ENCODE peak calls at places on chromosomes 13 and 19, in seven cellular contexts. One of them, this sample, is unnamed.
A peak's percentile ranks its signal among the peaks of the same experiment; 100 is the strongest.

GRCh38 chr19:56834564-56835375 is 5.8 kb downstream of the PEG3 start:
- DNase-seq in right lobe of liver: no peak
- DNase-seq in activated T-helper 1 cell treated with anti-CD3 and anti-CD28 coated beads, Interleukin-12 subunit alpha, Interleukin-12 subunit beta, Interleukin-2, Interleukin-4 antibody, amounts not matched to agents 30 ng/mL and 10 ng/mL and 1 ng/mL, durations not matched to agents 14 hours and 24 hours and 36 hours: no peak
- DNase-seq in fibroblast of the aortic adventitia: no peak
- DNase-seq in HFF-Myc: no peak
- DNase-seq in activated naive CD4-positive, alpha-beta T cell: no peak
- DNase-seq in activated naive CD8-positive, alpha-beta T cell treated with anti-CD3 and anti-CD28 coated beads for 36 hours: no peak
- DNase-seq in this sample: no peak

GRCh38 chr19:35144259-35144599 is 1.2 kb downstream of the FXYD7 start:
- DNase-seq in HFF-Myc: no peak
- DNase-seq in right lobe of liver: no peak
- DNase-seq in activated naive CD4-positive, alpha-beta T cell: no peak
- DNase-seq in fibroblast of the aortic adventitia: no peak
- DNase-seq in activated T-helper 1 cell treated with anti-CD3 and anti-CD28 coated beads, Interleukin-12 subunit alpha, Interleukin-12 subunit beta, Interleukin-2, Interleukin-4 antibody, amounts not matched to agents 30 ng/mL and 10 ng/mL and 1 ng/mL, durations not matched to agents 14 hours and 24 hours and 36 hours: no peak
- DNase-seq in activated naive CD8-positive, alpha-beta T cell treated with anti-CD3 and anti-CD28 coated beads for 36 hours: no peak
- DNase-seq in this sample: no peak

GRCh38 chr13:60210510-60211065 is 46.9 kb upstream of the DIAPH3 start:
- DNase-seq in right lobe of liver: no peak
- DNase-seq in activated T-helper 1 cell treated with anti-CD3 and anti-CD28 coated beads, Interleukin-12 subunit alpha, Interleukin-12 subunit beta, Interleukin-2, Interleukin-4 antibody, amounts not matched to agents 30 ng/mL and 10 ng/mL and 1 ng/mL, durations not matched to agents 14 hours and 24 hours and 36 hours: no peak
- DNase-seq in HFF-Myc: no peak
- DNase-seq in activated naive CD4-positive, alpha-beta T cell: no peak
- DNase-seq in fibroblast of the aortic adventitia: no peak
- DNase-seq in activated naive CD8-positive, alpha-beta T cell treated with anti-CD3 and anti-CD28 coated beads for 36 hours: no peak
- DNase-seq in this sample: no peak

GRCh38 chr19:2166741-2167738 is 3.3 kb downstream of the DOT1L start:
- DNase-seq in fibroblast of the aortic adventitia: peak; percentile 85
- DNase-seq in HFF-Myc: no peak
- DNase-seq in right lobe of liver: peak; percentile 96
- DNase-seq in activated naive CD4-positive, alpha-beta T cell: no peak
- DNase-seq in activated naive CD8-positive, alpha-beta T cell treated with anti-CD3 and anti-CD28 coated beads for 36 hours: no peak
- DNase-seq in activated T-helper 1 cell treated with anti-CD3 and anti-CD28 coated beads, Interleukin-12 subunit alpha, Interleukin-12 subunit beta, Interleukin-2, Interleukin-4 antibody, amounts not matched to agents 30 ng/mL and 10 ng/mL and 1 ng/mL, durations not matched to agents 14 hours and 24 hours and 36 hours: no peak
- DNase-seq in this sample: no peak

GRCh38 chr13:101416181-101417042 is at the start of gene NALCN:
- DNase-seq in HFF-Myc: no peak
- DNase-seq in activated T-helper 1 cell treated with anti-CD3 and anti-CD28 coated beads, Interleukin-12 subunit alpha, Interleukin-12 subunit beta, Interleukin-2, Interleukin-4 antibody, amounts not matched to agents 30 ng/mL and 10 ng/mL and 1 ng/mL, durations not matched to agents 14 hours and 24 hours and 36 hours: no peak
- DNase-seq in right lobe of liver: peak; percentile 57
- DNase-seq in activated naive CD8-positive, alpha-beta T cell treated with anti-CD3 and anti-CD28 coated beads for 36 hours: no peak
- DNase-seq in fibroblast of the aortic adventitia: peak; percentile 13
- DNase-seq in activated naive CD4-positive, alpha-beta T cell: no peak
- DNase-seq in this sample: no peak

GRCh38 chr19:42216653-42217521 is 590 bp downstream of the DEDD2 start:
- DNase-seq in activated naive CD8-positive, alpha-beta T cell treated with anti-CD3 and anti-CD28 coated beads for 36 hours: peak; percentile 49
- DNase-seq in right lobe of liver: no peak
- DNase-seq in HFF-Myc: no peak
- DNase-seq in fibroblast of the aortic adventitia: peak; percentile 22
- DNase-seq in activated naive CD4-positive, alpha-beta T cell: peak; percentile 20
- DNase-seq in activated T-helper 1 cell treated with anti-CD3 and anti-CD28 coated beads, Interleukin-12 subunit alpha, Interleukin-12 subunit beta, Interleukin-2, Interleukin-4 antibody, amounts not matched to agents 30 ng/mL and 10 ng/mL and 1 ng/mL, durations not matched to agents 14 hours and 24 hours and 36 hours: no peak
- DNase-seq in this sample: peak; percentile 63

GRCh38 chr19:38030681-38031422 is 123.8 kb downstream of the SIPA1L3 start:
- DNase-seq in activated T-helper 1 cell treated with anti-CD3 and anti-CD28 coated beads, Interleukin-12 subunit alpha, Interleukin-12 subunit beta, Interleukin-2, Interleukin-4 antibody, amounts not matched to agents 30 ng/mL and 10 ng/mL and 1 ng/mL, durations not matched to agents 14 hours and 24 hours and 36 hours: no peak
- DNase-seq in activated naive CD8-positive, alpha-beta T cell treated with anti-CD3 and anti-CD28 coated beads for 36 hours: no peak
- DNase-seq in right lobe of liver: no peak
- DNase-seq in fibroblast of the aortic adventitia: no peak
- DNase-seq in HFF-Myc: no peak
- DNase-seq in activated naive CD4-positive, alpha-beta T cell: no peak
- DNase-seq in this sample: no peak

GRCh38 chr13:67168384-67168783 is 61.8 kb downstream of the PCDH9 start:
- DNase-seq in activated naive CD8-positive, alpha-beta T cell treated with anti-CD3 and anti-CD28 coated beads for 36 hours: no peak
- DNase-seq in HFF-Myc: no peak
- DNase-seq in activated naive CD4-positive, alpha-beta T cell: no peak
- DNase-seq in fibroblast of the aortic adventitia: no peak
- DNase-seq in activated T-helper 1 cell treated with anti-CD3 and anti-CD28 coated beads, Interleukin-12 subunit alpha, Interleukin-12 subunit beta, Interleukin-2, Interleukin-4 antibody, amounts not matched to agents 30 ng/mL and 10 ng/mL and 1 ng/mL, durations not matched to agents 14 hours and 24 hours and 36 hours: no peak
- DNase-seq in right lobe of liver: no peak
- DNase-seq in this sample: no peak

GRCh38 chr19:18153555-18154134 is 682 bp downstream of the PIK3R2 start:
- DNase-seq in right lobe of liver: no peak
- DNase-seq in activated naive CD8-positive, alpha-beta T cell treated with anti-CD3 and anti-CD28 coated beads for 36 hours: peak; percentile 47
- DNase-seq in activated naive CD4-positive, alpha-beta T cell: peak; percentile 38
- DNase-seq in activated T-helper 1 cell treated with anti-CD3 and anti-CD28 coated beads, Interleukin-12 subunit alpha, Interleukin-12 subunit beta, Interleukin-2, Interleukin-4 antibody, amounts not matched to agents 30 ng/mL and 10 ng/mL and 1 ng/mL, durations not matched to agents 14 hours and 24 hours and 36 hours: no peak
- DNase-seq in HFF-Myc: no peak
- DNase-seq in fibroblast of the aortic adventitia: no peak
- DNase-seq in this sample: peak; percentile 58

GRCh38 chr19:4889034-4889825 is 13.5 kb downstream of the ARRDC5 start:
- DNase-seq in right lobe of liver: no peak
- DNase-seq in HFF-Myc: no peak
- DNase-seq in activated naive CD8-positive, alpha-beta T cell treated with anti-CD3 and anti-CD28 coated beads for 36 hours: no peak
- DNase-seq in fibroblast of the aortic adventitia: peak; percentile 15
- DNase-seq in activated T-helper 1 cell treated with anti-CD3 and anti-CD28 coated beads, Interleukin-12 subunit alpha, Interleukin-12 subunit beta, Interleukin-2, Interleukin-4 antibody, amounts not matched to agents 30 ng/mL and 10 ng/mL and 1 ng/mL, durations not matched to agents 14 hours and 24 hours and 36 hours: no peak
- DNase-seq in activated naive CD4-positive, alpha-beta T cell: no peak
- DNase-seq in this sample: no peak

GRCh38 chr13:22915442-22916082 is 265.2 kb upstream of the SGCG start:
- DNase-seq in activated naive CD8-positive, alpha-beta T cell treated with anti-CD3 and anti-CD28 coated beads for 36 hours: no peak
- DNase-seq in activated T-helper 1 cell treated with anti-CD3 and anti-CD28 coated beads, Interleukin-12 subunit alpha, Interleukin-12 subunit beta, Interleukin-2, Interleukin-4 antibody, amounts not matched to agents 30 ng/mL and 10 ng/mL and 1 ng/mL, durations not matched to agents 14 hours and 24 hours and 36 hours: no peak
- DNase-seq in activated naive CD4-positive, alpha-beta T cell: no peak
- DNase-seq in right lobe of liver: no peak
- DNase-seq in fibroblast of the aortic adventitia: peak; percentile 19
- DNase-seq in HFF-Myc: no peak
- DNase-seq in this sample: peak; percentile 52

GRCh38 chr19:4186087-4186993 is 3.9 kb downstream of the ANKRD24 start:
- DNase-seq in activated T-helper 1 cell treated with anti-CD3 and anti-CD28 coated beads, Interleukin-12 subunit alpha, Interleukin-12 subunit beta, Interleukin-2, Interleukin-4 antibody, amounts not matched to agents 30 ng/mL and 10 ng/mL and 1 ng/mL, durations not matched to agents 14 hours and 24 hours and 36 hours: peak; percentile 65
- DNase-seq in activated naive CD4-positive, alpha-beta T cell: peak; percentile 60
- DNase-seq in right lobe of liver: peak; percentile 85
- DNase-seq in fibroblast of the aortic adventitia: peak; percentile 75
- DNase-seq in activated naive CD8-positive, alpha-beta T cell treated with anti-CD3 and anti-CD28 coated beads for 36 hours: peak; percentile 75
- DNase-seq in HFF-Myc: peak; percentile 39
- DNase-seq in this sample: peak; percentile 87

GRCh38 chr19:57566396-57567256 is 7.0 kb upstream of the ZNF550 start:
- DNase-seq in activated naive CD4-positive, alpha-beta T cell: no peak
- DNase-seq in right lobe of liver: no peak
- DNase-seq in fibroblast of the aortic adventitia: peak; percentile 38
- DNase-seq in HFF-Myc: no peak
- DNase-seq in activated T-helper 1 cell treated with anti-CD3 and anti-CD28 coated beads, Interleukin-12 subunit alpha, Interleukin-12 subunit beta, Interleukin-2, Interleukin-4 antibody, amounts not matched to agents 30 ng/mL and 10 ng/mL and 1 ng/mL, durations not matched to agents 14 hours and 24 hours and 36 hours: no peak
- DNase-seq in activated naive CD8-positive, alpha-beta T cell treated with anti-CD3 and anti-CD28 coated beads for 36 hours: peak; percentile 9
- DNase-seq in this sample: no peak

GRCh38 chr19:6429419-6430221 is 3.9 kb downstream of the SLC25A41 start:
- DNase-seq in activated naive CD8-positive, alpha-beta T cell treated with anti-CD3 and anti-CD28 coated beads for 36 hours: no peak
- DNase-seq in activated T-helper 1 cell treated with anti-CD3 and anti-CD28 coated beads, Interleukin-12 subunit alpha, Interleukin-12 subunit beta, Interleukin-2, Interleukin-4 antibody, amounts not matched to agents 30 ng/mL and 10 ng/mL and 1 ng/mL, durations not matched to agents 14 hours and 24 hours and 36 hours: no peak
- DNase-seq in activated naive CD4-positive, alpha-beta T cell: no peak
- DNase-seq in right lobe of liver: no peak
- DNase-seq in fibroblast of the aortic adventitia: no peak
- DNase-seq in HFF-Myc: no peak
- DNase-seq in this sample: no peak

GRCh38 chr19:12788682-12789097 is 2.6 kb upstream of the JUNB start:
- DNase-seq in fibroblast of the aortic adventitia: peak; percentile 75
- DNase-seq in activated naive CD8-positive, alpha-beta T cell treated with anti-CD3 and anti-CD28 coated beads for 36 hours: peak; percentile 52
- DNase-seq in activated naive CD4-positive, alpha-beta T cell: no peak
- DNase-seq in activated T-helper 1 cell treated with anti-CD3 and anti-CD28 coated beads, Interleukin-12 subunit alpha, Interleukin-12 subunit beta, Interleukin-2, Interleukin-4 antibody, amounts not matched to agents 30 ng/mL and 10 ng/mL and 1 ng/mL, durations not matched to agents 14 hours and 24 hours and 36 hours: peak; percentile 15
- DNase-seq in HFF-Myc: no peak
- DNase-seq in right lobe of liver: peak; percentile 88
- DNase-seq in this sample: peak; percentile 86

GRCh38 chr13:43797869-43798268 is 11.1 kb upstream of the ENOX1 start:
- DNase-seq in fibroblast of the aortic adventitia: peak; percentile 68
- DNase-seq in HFF-Myc: no peak
- DNase-seq in activated naive CD8-positive, alpha-beta T cell treated with anti-CD3 and anti-CD28 coated beads for 36 hours: no peak
- DNase-seq in activated naive CD4-positive, alpha-beta T cell: no peak
- DNase-seq in right lobe of liver: no peak
- DNase-seq in activated T-helper 1 cell treated with anti-CD3 and anti-CD28 coated beads, Interleukin-12 subunit alpha, Interleukin-12 subunit beta, Interleukin-2, Interleukin-4 antibody, amounts not matched to agents 30 ng/mL and 10 ng/mL and 1 ng/mL, durations not matched to agents 14 hours and 24 hours and 36 hours: no peak
- DNase-seq in this sample: no peak

GRCh38 chr19:10224337-10224736 is 6.8 kb downstream of the S1PR2 start:
- DNase-seq in HFF-Myc: no peak
- DNase-seq in fibroblast of the aortic adventitia: no peak
- DNase-seq in activated naive CD8-positive, alpha-beta T cell treated with anti-CD3 and anti-CD28 coated beads for 36 hours: no peak
- DNase-seq in activated T-helper 1 cell treated with anti-CD3 and anti-CD28 coated beads, Interleukin-12 subunit alpha, Interleukin-12 subunit beta, Interleukin-2, Interleukin-4 antibody, amounts not matched to agents 30 ng/mL and 10 ng/mL and 1 ng/mL, durations not matched to agents 14 hours and 24 hours and 36 hours: no peak
- DNase-seq in right lobe of liver: no peak
- DNase-seq in activated naive CD4-positive, alpha-beta T cell: no peak
- DNase-seq in this sample: no peak

GRCh38 chr13:21079761-21080730 is 18.7 kb upstream of the LATS2 start:
- DNase-seq in activated naive CD4-positive, alpha-beta T cell: no peak
- DNase-seq in right lobe of liver: no peak
- DNase-seq in HFF-Myc: no peak
- DNase-seq in fibroblast of the aortic adventitia: peak; percentile 93
- DNase-seq in activated naive CD8-positive, alpha-beta T cell treated with anti-CD3 and anti-CD28 coated beads for 36 hours: no peak
- DNase-seq in activated T-helper 1 cell treated with anti-CD3 and anti-CD28 coated beads, Interleukin-12 subunit alpha, Interleukin-12 subunit beta, Interleukin-2, Interleukin-4 antibody, amounts not matched to agents 30 ng/mL and 10 ng/mL and 1 ng/mL, durations not matched to agents 14 hours and 24 hours and 36 hours: no peak
- DNase-seq in this sample: no peak

GRCh38 chr13:64505511-64505910 is 2724.6 kb downstream of the PCDH9 start:
- DNase-seq in activated naive CD4-positive, alpha-beta T cell: no peak
- DNase-seq in HFF-Myc: no peak
- DNase-seq in right lobe of liver: no peak
- DNase-seq in fibroblast of the aortic adventitia: peak; percentile 82
- DNase-seq in activated naive CD8-positive, alpha-beta T cell treated with anti-CD3 and anti-CD28 coated beads for 36 hours: no peak
- DNase-seq in activated T-helper 1 cell treated with anti-CD3 and anti-CD28 coated beads, Interleukin-12 subunit alpha, Interleukin-12 subunit beta, Interleukin-2, Interleukin-4 antibody, amounts not matched to agents 30 ng/mL and 10 ng/mL and 1 ng/mL, durations not matched to agents 14 hours and 24 hours and 36 hours: no peak
- DNase-seq in this sample: no peak

GRCh38 chr13:24893863-24894262 is 129.9 kb downstream of the RNF17 start:
- DNase-seq in activated naive CD8-positive, alpha-beta T cell treated with anti-CD3 and anti-CD28 coated beads for 36 hours: no peak
- DNase-seq in fibroblast of the aortic adventitia: no peak
- DNase-seq in activated naive CD4-positive, alpha-beta T cell: no peak
- DNase-seq in HFF-Myc: no peak
- DNase-seq in activated T-helper 1 cell treated with anti-CD3 and anti-CD28 coated beads, Interleukin-12 subunit alpha, Interleukin-12 subunit beta, Interleukin-2, Interleukin-4 antibody, amounts not matched to agents 30 ng/mL and 10 ng/mL and 1 ng/mL, durations not matched to agents 14 hours and 24 hours and 36 hours: no peak
- DNase-seq in right lobe of liver: no peak
- DNase-seq in this sample: no peak

GRCh38 chr13:44719857-44720671 is 143.9 kb upstream of the TSC22D1 start:
- DNase-seq in activated naive CD8-positive, alpha-beta T cell treated with anti-CD3 and anti-CD28 coated beads for 36 hours: no peak
- DNase-seq in fibroblast of the aortic adventitia: peak; percentile 90
- DNase-seq in right lobe of liver: no peak
- DNase-seq in activated T-helper 1 cell treated with anti-CD3 and anti-CD28 coated beads, Interleukin-12 subunit alpha, Interleukin-12 subunit beta, Interleukin-2, Interleukin-4 antibody, amounts not matched to agents 30 ng/mL and 10 ng/mL and 1 ng/mL, durations not matched to agents 14 hours and 24 hours and 36 hours: no peak
- DNase-seq in activated naive CD4-positive, alpha-beta T cell: no peak
- DNase-seq in HFF-Myc: no peak
- DNase-seq in this sample: no peak

GRCh38 chr19:38888876-38889275 is 10.5 kb downstream of the SIRT2 start:
- DNase-seq in HFF-Myc: no peak
- DNase-seq in fibroblast of the aortic adventitia: no peak
- DNase-seq in activated T-helper 1 cell treated with anti-CD3 and anti-CD28 coated beads, Interleukin-12 subunit alpha, Interleukin-12 subunit beta, Interleukin-2, Interleukin-4 antibody, amounts not matched to agents 30 ng/mL and 10 ng/mL and 1 ng/mL, durations not matched to agents 14 hours and 24 hours and 36 hours: no peak
- DNase-seq in activated naive CD8-positive, alpha-beta T cell treated with anti-CD3 and anti-CD28 coated beads for 36 hours: no peak
- DNase-seq in activated naive CD4-positive, alpha-beta T cell: no peak
- DNase-seq in right lobe of liver: no peak
- DNase-seq in this sample: no peak

GRCh38 chr19:1068111-1069001 is 1.4 kb downstream of the ARHGAP45 start:
- DNase-seq in fibroblast of the aortic adventitia: no peak
- DNase-seq in HFF-Myc: no peak
- DNase-seq in activated naive CD4-positive, alpha-beta T cell: peak; percentile 83
- DNase-seq in activated T-helper 1 cell treated with anti-CD3 and anti-CD28 coated beads, Interleukin-12 subunit alpha, Interleukin-12 subunit beta, Interleukin-2, Interleukin-4 antibody, amounts not matched to agents 30 ng/mL and 10 ng/mL and 1 ng/mL, durations not matched to agents 14 hours and 24 hours and 36 hours: peak; percentile 70
- DNase-seq in activated naive CD8-positive, alpha-beta T cell treated with anti-CD3 and anti-CD28 coated beads for 36 hours: peak; percentile 68
- DNase-seq in right lobe of liver: peak; percentile 56
- DNase-seq in this sample: peak; percentile 72

GRCh38 chr19:18109731-18110671 is 12.4 kb downstream of the MAST3 start:
- DNase-seq in activated naive CD4-positive, alpha-beta T cell: peak; percentile 50
- DNase-seq in HFF-Myc: no peak
- DNase-seq in activated naive CD8-positive, alpha-beta T cell treated with anti-CD3 and anti-CD28 coated beads for 36 hours: peak; percentile 63
- DNase-seq in right lobe of liver: peak; percentile 89
- DNase-seq in activated T-helper 1 cell treated with anti-CD3 and anti-CD28 coated beads, Interleukin-12 subunit alpha, Interleukin-12 subunit beta, Interleukin-2, Interleukin-4 antibody, amounts not matched to agents 30 ng/mL and 10 ng/mL and 1 ng/mL, durations not matched to agents 14 hours and 24 hours and 36 hours: peak; percentile 45
- DNase-seq in fibroblast of the aortic adventitia: no peak
- DNase-seq in this sample: peak; percentile 74

GRCh38 chr13:78478183-78478582 is 125.2 kb downstream of the POU4F1 start:
- DNase-seq in activated T-helper 1 cell treated with anti-CD3 and anti-CD28 coated beads, Interleukin-12 subunit alpha, Interleukin-12 subunit beta, Interleukin-2, Interleukin-4 antibody, amounts not matched to agents 30 ng/mL and 10 ng/mL and 1 ng/mL, durations not matched to agents 14 hours and 24 hours and 36 hours: no peak
- DNase-seq in right lobe of liver: no peak
- DNase-seq in activated naive CD8-positive, alpha-beta T cell treated with anti-CD3 and anti-CD28 coated beads for 36 hours: no peak
- DNase-seq in fibroblast of the aortic adventitia: no peak
- DNase-seq in HFF-Myc: no peak
- DNase-seq in activated naive CD4-positive, alpha-beta T cell: no peak
- DNase-seq in this sample: no peak

GRCh38 chr13:35923347-35923746 is 207.8 kb downstream of the DCLK1 start:
- DNase-seq in activated naive CD8-positive, alpha-beta T cell treated with anti-CD3 and anti-CD28 coated beads for 36 hours: no peak
- DNase-seq in activated T-helper 1 cell treated with anti-CD3 and anti-CD28 coated beads, Interleukin-12 subunit alpha, Interleukin-12 subunit beta, Interleukin-2, Interleukin-4 antibody, amounts not matched to agents 30 ng/mL and 10 ng/mL and 1 ng/mL, durations not matched to agents 14 hours and 24 hours and 36 hours: no peak
- DNase-seq in activated naive CD4-positive, alpha-beta T cell: no peak
- DNase-seq in HFF-Myc: no peak
- DNase-seq in right lobe of liver: no peak
- DNase-seq in fibroblast of the aortic adventitia: peak; percentile 55
- DNase-seq in this sample: no peak

GRCh38 chr19:55672418-55672817 is 2.6 kb upstream of the EPN1 start:
- DNase-seq in right lobe of liver: no peak
- DNase-seq in fibroblast of the aortic adventitia: peak; percentile 42
- DNase-seq in activated naive CD8-positive, alpha-beta T cell treated with anti-CD3 and anti-CD28 coated beads for 36 hours: no peak
- DNase-seq in activated T-helper 1 cell treated with anti-CD3 and anti-CD28 coated beads, Interleukin-12 subunit alpha, Interleukin-12 subunit beta, Interleukin-2, Interleukin-4 antibody, amounts not matched to agents 30 ng/mL and 10 ng/mL and 1 ng/mL, durations not matched to agents 14 hours and 24 hours and 36 hours: no peak
- DNase-seq in HFF-Myc: no peak
- DNase-seq in activated naive CD4-positive, alpha-beta T cell: no peak
- DNase-seq in this sample: no peak